ENCODE peak calls at places on chromosome 18, in nine cellular contexts. Y is psoas muscle, Q is MM.1S, K is fibroblast of lung, B is cardiac muscle cell, C is adrenal gland, T is Peyer's patch, F is colonic mucosa, H is tibial nerve. N is an unnamed sample. For H3K4me1, the result is how much of the 10 kb centered on the place peaks cover.

GRCh38 chr18:21191596-21192307 is 50.3 kb upstream of the GREB1L start:
- DNase-seq in Y (peak), Q (no peak), K (peak), B (peak), C (peak), T (peak), F (peak), H (no peak), N (peak)

GRCh38 chr18:39611381-39612090 is 2045.9 kb upstream of the CELF4 start:
- DNase-seq in Y (no peak), Q (no peak), K (no peak), B (no peak), C (no peak), T (no peak), F (no peak), H (no peak), N (no peak)

GRCh38 chr18:6058941-6059340 is 163.6 kb upstream of the TMEM200C start:
- DNase-seq in Y (no peak), Q (no peak), K (peak), B (peak), C (no peak), T (no peak), F (no peak), H (no peak), N (no peak)

GRCh38 chr18:52766002-52766540 is 426.1 kb downstream of the DCC start:
- DNase-seq in Y (no peak), Q (no peak), K (no peak), B (no peak), C (no peak), T (no peak), F (no peak), H (no peak), N (no peak)

GRCh38 chr18:48832961-48833700 is 117.6 kb downstream of the SMAD7 start:
- DNase-seq in Y (peak), Q (no peak), K (peak), B (no peak), C (no peak), T (peak), F (peak), H (no peak), N (no peak)

GRCh38 chr18:5630766-5631413 is 87.1 kb upstream of the EPB41L3 start:
- DNase-seq in Y (no peak), Q (no peak), K (peak), B (no peak), C (peak), T (no peak), F (no peak), H (no peak), N (no peak)

GRCh38 chr18:67010916-67011315 is 407.0 kb upstream of the CDH19 start:
- DNase-seq in Y (no peak), Q (no peak), K (no peak), B (no peak), C (no peak), T (no peak), F (no peak), H (no peak), N (no peak)

GRCh38 chr18:7520200-7520780 is 46.8 kb upstream of the PTPRM start:
- DNase-seq in Y (no peak), Q (no peak), K (no peak), B (no peak), C (no peak), T (no peak), F (no peak), H (no peak), N (no peak)

GRCh38 chr18:63109789-63110188 is 209.8 kb downstream of the BCL2 start:
- DNase-seq in Y (no peak), Q (no peak), K (no peak), B (no peak), C (no peak), T (no peak), F (no peak), H (no peak), N (no peak)

GRCh38 chr18:21203842-21204241 is 38.2 kb upstream of the GREB1L start:
- DNase-seq in Y (no peak), Q (no peak), K (no peak), B (no peak), C (no peak), T (no peak), F (no peak), H (no peak), N (no peak)

GRCh38 chr18:35345460-35345921 is 1.3 kb upstream of the ZNF24 start:
- DNase-seq in Y (no peak), Q (no peak), K (peak), B (peak), C (peak), T (peak), F (no peak), H (no peak), N (no peak)

GRCh38 chr18:5173216-5173615 is 23.8 kb downstream of the AKAIN1 start:
- DNase-seq in Y (no peak), Q (no peak), K (no peak), B (no peak), C (no peak), T (no peak), F (no peak), H (no peak), N (no peak)

GRCh38 chr18:76568726-76569125 is 73.7 kb upstream of the ZNF516 start:
- DNase-seq in Y (no peak), Q (no peak), K (no peak), B (no peak), C (no peak), T (no peak), F (no peak), H (no peak), N (no peak)

GRCh38 chr18:25516121-25516520 is 164.2 kb upstream of the ZNF521 start:
- DNase-seq in Y (no peak), Q (no peak), K (no peak), B (no peak), C (no peak), T (no peak), F (no peak), H (no peak), N (no peak)

GRCh38 chr18:23982154-23983071 is 32.1 kb upstream of the TTC39C start:
- DNase-seq in Y (peak), Q (no peak), K (peak), B (no peak), C (peak), T (peak), F (peak), H (no peak), N (peak)

GRCh38 chr18:58788470-58788869 is 76.2 kb upstream of the ZNF532 start:
- DNase-seq in Y (no peak), Q (no peak), K (no peak), B (no peak), C (no peak), T (no peak), F (no peak), H (no peak), N (no peak)

GRCh38 chr18:58784601-58785137 is 80.0 kb upstream of the ZNF532 start:
- DNase-seq in Y (no peak), Q (no peak), K (no peak), B (no peak), C (no peak), T (no peak), F (no peak), H (no peak), N (no peak)

GRCh38 chr18:58785870-58786269 is 78.8 kb upstream of the ZNF532 start:
- DNase-seq in Y (no peak), Q (no peak), K (no peak), B (no peak), C (no peak), T (no peak), F (no peak), H (no peak), N (no peak)

GRCh38 chr18:58787750-58788149 is 76.9 kb upstream of the ZNF532 start:
- DNase-seq in Y (no peak), Q (no peak), K (no peak), B (peak), C (no peak), T (no peak), F (no peak), H (no peak), N (no peak)

GRCh38 chr18:58785171-58785805 is 79.4 kb upstream of the ZNF532 start:
- DNase-seq in Y (no peak), Q (no peak), K (peak), B (no peak), C (no peak), T (no peak), F (peak), H (no peak), N (no peak)
- H3K4me1 ChIP-seq in Y (under half), Q (under half), K (under half), B (under half), C (under half), T (under half), F (under half), H (under half), N (under half)

DNA sequence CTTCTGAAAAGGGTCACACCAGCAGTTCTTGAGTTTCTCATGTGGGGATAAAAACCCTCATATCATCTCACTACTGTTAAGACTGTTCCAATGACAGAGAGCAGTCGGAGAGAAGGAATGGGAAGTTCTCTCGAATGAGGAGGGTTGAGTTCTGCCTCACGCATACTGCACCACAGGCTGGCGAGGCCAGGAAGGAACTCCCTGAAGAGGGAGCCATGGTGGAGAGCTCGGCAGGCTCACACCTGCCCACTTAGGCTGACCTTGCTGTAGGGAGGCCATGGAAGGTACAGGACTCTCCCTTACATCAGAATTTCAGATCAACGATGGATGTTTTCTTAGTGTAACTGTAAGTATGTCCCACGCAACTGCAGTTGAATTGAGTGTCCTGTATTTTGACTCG is 64.6 kb downstream of the RALBP1 start:
- DNase-seq in Y (no peak), Q (no peak), K (no peak), B (peak), C (no peak), T (no peak), F (no peak), H (no peak), N (no peak)
- TF ChIP-seq CTCF in Y (no peak), Q (no peak), K (no peak), B (no peak), C (no peak), T (no peak), F (no peak), H (no peak), N (no peak)

GRCh38 chr18:9148239-9148552 is 11.6 kb downstream of the ANKRD12 start:
- DNase-seq in Y (no peak), Q (no peak), K (no peak), B (no peak), C (no peak), T (no peak), F (no peak), H (no peak), N (no peak)

GRCh38 chr18:9150116-9150515 is 13.5 kb downstream of the ANKRD12 start:
- DNase-seq in Y (no peak), Q (no peak), K (no peak), B (no peak), C (no peak), T (no peak), F (no peak), H (no peak), N (no peak)

GRCh38 chr18:9153281-9153680 is 16.7 kb downstream of the ANKRD12 start:
- DNase-seq in Y (no peak), Q (no peak), K (no peak), B (no peak), C (no peak), T (no peak), F (no peak), H (no peak), N (no peak)

GRCh38 chr18:9146224-9146623 is 9.6 kb downstream of the ANKRD12 start:
- DNase-seq in Y (no peak), Q (no peak), K (no peak), B (no peak), C (no peak), T (no peak), F (no peak), H (no peak), N (no peak)

GRCh38 chr18:9147440-9148238 is 11.1 kb downstream of the ANKRD12 start:
- DNase-seq in Y (no peak), Q (peak), K (peak), B (peak), C (peak), T (peak), F (peak), H (no peak), N (peak)
- H3K4me1 ChIP-seq in Y (half or more), Q (half or more), K (under half), B (under half), C (half or more), T (under half), F (under half), H (half or more), N (under half)

DNA sequence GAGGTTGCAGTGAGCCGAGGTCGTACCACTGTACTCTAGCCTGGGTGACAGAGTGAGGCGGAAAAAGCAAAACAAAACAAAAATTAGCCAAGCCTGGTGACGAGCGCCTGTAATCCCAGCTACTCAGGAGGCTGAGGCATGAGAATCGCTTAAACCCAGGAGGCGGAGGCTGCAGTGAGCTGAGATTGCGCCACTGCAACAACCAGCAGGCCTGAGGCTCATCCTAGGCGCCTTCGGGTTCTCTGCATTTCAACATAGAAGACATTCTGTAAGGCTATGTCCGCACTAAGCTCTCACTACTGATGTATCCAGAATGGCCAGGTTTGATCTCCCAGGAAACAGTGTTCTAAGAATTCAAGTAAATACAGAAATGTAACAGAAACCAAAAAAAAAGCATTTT is 23.5 kb downstream of the PTPN2 start:
- DNase-seq in Y (no peak), Q (no peak), K (no peak), B (no peak), C (no peak), T (no peak), F (no peak), H (no peak), N (no peak)
- TF ChIP-seq CTCF in Y (no peak), Q (no peak), K (no peak), B (no peak), C (no peak), T (no peak), F (no peak), H (no peak), N (no peak)

GRCh38 chr18:78565240-78565639 is 414.4 kb upstream of the SALL3 start:
- DNase-seq in Y (no peak), Q (no peak), K (no peak), B (no peak), C (no peak), T (no peak), F (no peak), H (no peak), N (no peak)
- H3K4me1 ChIP-seq in Y (under half), Q (under half), K (under half), B (under half), C (under half), T (under half), F (under half), H (under half), N (under half)